ENCODE peak calls at places on chromosomes 5 and 9, in seven cellular contexts. One of them, this sample, is unnamed. For H3K27me3, the result is how much of the 10 kb centered on the place peaks cover.

GRCh38 chr5:82595083-82595482 is 316.9 kb upstream of the RPS23 start:
- DNase-seq in colonic mucosa: peak
- DNase-seq in ovary: no peak
- DNase-seq in right atrium auricular region: no peak
- DNase-seq in sigmoid colon: no peak
- DNase-seq in MM.1S: no peak
- DNase-seq in mesenchymal stem cell: no peak
- DNase-seq in this sample: peak

GRCh38 chr9:4887556-4887955 is 94.8 kb downstream of the RCL1 start:
- DNase-seq in right atrium auricular region: no peak
- DNase-seq in MM.1S: no peak
- DNase-seq in ovary: peak
- DNase-seq in mesenchymal stem cell: no peak
- DNase-seq in colonic mucosa: no peak
- DNase-seq in sigmoid colon: no peak
- DNase-seq in this sample: peak

GRCh38 chr5:157744055-157745011 is 821 bp downstream of the LSM11 start:
- DNase-seq in ovary: peak
- DNase-seq in colonic mucosa: no peak
- DNase-seq in right atrium auricular region: no peak
- DNase-seq in mesenchymal stem cell: peak
- DNase-seq in MM.1S: no peak
- DNase-seq in sigmoid colon: no peak
- DNase-seq in this sample: no peak

GRCh38 chr9:131585375-131585774 is 40.1 kb downstream of the PRRT1B start:
- DNase-seq in MM.1S: peak
- DNase-seq in mesenchymal stem cell: peak
- DNase-seq in colonic mucosa: no peak
- DNase-seq in ovary: peak
- DNase-seq in sigmoid colon: no peak
- DNase-seq in right atrium auricular region: no peak
- DNase-seq in this sample: no peak

GRCh38 chr9:111427186-111427585 is 57.0 kb downstream of the ECPAS start:
- DNase-seq in right atrium auricular region: no peak
- DNase-seq in ovary: no peak
- DNase-seq in colonic mucosa: no peak
- DNase-seq in MM.1S: no peak
- DNase-seq in sigmoid colon: no peak
- DNase-seq in mesenchymal stem cell: peak
- DNase-seq in this sample: peak

GRCh38 chr9:79687131-79687447 is 115.3 kb downstream of the TLE4 start:
- DNase-seq in right atrium auricular region: no peak
- DNase-seq in sigmoid colon: no peak
- DNase-seq in mesenchymal stem cell: no peak
- DNase-seq in MM.1S: no peak
- DNase-seq in colonic mucosa: no peak
- DNase-seq in ovary: no peak
- DNase-seq in this sample: no peak

GRCh38 chr9:125513634-125514413 is 193.2 kb downstream of the MAPKAP1 start:
- DNase-seq in ovary: peak
- DNase-seq in MM.1S: peak
- DNase-seq in right atrium auricular region: no peak
- DNase-seq in colonic mucosa: peak
- DNase-seq in sigmoid colon: no peak
- DNase-seq in mesenchymal stem cell: peak
- DNase-seq in this sample: peak

GRCh38 chr5:181008136-181008535 is 19.5 kb downstream of the BTNL3 start:
- DNase-seq in ovary: no peak
- DNase-seq in mesenchymal stem cell: no peak
- DNase-seq in sigmoid colon: no peak
- DNase-seq in MM.1S: no peak
- DNase-seq in colonic mucosa: no peak
- DNase-seq in right atrium auricular region: no peak
- DNase-seq in this sample: no peak

GRCh38 chr9:133121200-133122166 is at the start of gene RALGDS:
- DNase-seq in mesenchymal stem cell: peak
- DNase-seq in MM.1S: peak
- DNase-seq in colonic mucosa: peak
- DNase-seq in sigmoid colon: peak
- DNase-seq in right atrium auricular region: peak
- DNase-seq in ovary: peak
- DNase-seq in this sample: peak

GRCh38 chr9:87497604-87498045 is at the start of gene DAPK1:
- DNase-seq in colonic mucosa: peak
- DNase-seq in ovary: peak
- DNase-seq in sigmoid colon: peak
- DNase-seq in mesenchymal stem cell: peak
- DNase-seq in MM.1S: peak
- DNase-seq in right atrium auricular region: no peak
- DNase-seq in this sample: no peak

GRCh38 chr9:128344931-128345605 is 4.7 kb downstream of the SLC27A4 start:
- DNase-seq in mesenchymal stem cell: no peak
- DNase-seq in sigmoid colon: no peak
- DNase-seq in right atrium auricular region: no peak
- DNase-seq in ovary: no peak
- DNase-seq in MM.1S: no peak
- DNase-seq in colonic mucosa: no peak
- DNase-seq in this sample: no peak

GRCh38 chr5:92917044-92917443 is 664.0 kb downstream of the NR2F1-AS1 start:
- DNase-seq in mesenchymal stem cell: no peak
- DNase-seq in right atrium auricular region: no peak
- DNase-seq in colonic mucosa: no peak
- DNase-seq in MM.1S: no peak
- DNase-seq in sigmoid colon: no peak
- DNase-seq in ovary: no peak
- DNase-seq in this sample: no peak

GRCh38 chr5:135222771-135223170 is 176.3 kb downstream of the MACROH2A1 start:
- DNase-seq in sigmoid colon: peak
- DNase-seq in MM.1S: no peak
- DNase-seq in mesenchymal stem cell: no peak
- DNase-seq in ovary: no peak
- DNase-seq in colonic mucosa: no peak
- DNase-seq in right atrium auricular region: peak
- DNase-seq in this sample: no peak

GRCh38 chr9:121929893-121930875 is 162.9 kb downstream of the TTLL11 start:
- DNase-seq in mesenchymal stem cell: peak
- DNase-seq in right atrium auricular region: no peak
- DNase-seq in MM.1S: no peak
- DNase-seq in ovary: peak
- DNase-seq in sigmoid colon: no peak
- DNase-seq in colonic mucosa: no peak
- DNase-seq in this sample: no peak

GRCh38 chr5:118791986-118792734 is 196.2 kb downstream of the DTWD2 start:
- DNase-seq in MM.1S: peak
- DNase-seq in right atrium auricular region: peak
- DNase-seq in ovary: no peak
- DNase-seq in mesenchymal stem cell: peak
- DNase-seq in sigmoid colon: no peak
- DNase-seq in colonic mucosa: peak
- DNase-seq in this sample: peak

GRCh38 chr5:158700231-158700996 is 399.3 kb downstream of the EBF1 start:
- DNase-seq in mesenchymal stem cell: no peak
- DNase-seq in colonic mucosa: no peak
- DNase-seq in ovary: no peak
- DNase-seq in right atrium auricular region: no peak
- DNase-seq in sigmoid colon: no peak
- DNase-seq in MM.1S: no peak
- DNase-seq in this sample: no peak

GRCh38 chr9:2039294-2040180 is 24.4 kb downstream of the SMARCA2 start:
- DNase-seq in MM.1S: no peak
- DNase-seq in colonic mucosa: no peak
- DNase-seq in ovary: peak
- DNase-seq in right atrium auricular region: no peak
- DNase-seq in sigmoid colon: peak
- DNase-seq in mesenchymal stem cell: no peak
- DNase-seq in this sample: no peak

GRCh38 chr9:90943341-90943740 is 141.7 kb downstream of the SYK start:
- DNase-seq in mesenchymal stem cell: peak
- DNase-seq in ovary: no peak
- DNase-seq in right atrium auricular region: no peak
- DNase-seq in colonic mucosa: no peak
- DNase-seq in MM.1S: peak
- DNase-seq in sigmoid colon: no peak
- DNase-seq in this sample: peak

GRCh38 chr5:44862808-44863207 is 54.1 kb downstream of the MRPS30 start:
- DNase-seq in right atrium auricular region: no peak
- DNase-seq in MM.1S: peak
- DNase-seq in sigmoid colon: no peak
- DNase-seq in colonic mucosa: no peak
- DNase-seq in mesenchymal stem cell: peak
- DNase-seq in ovary: no peak
- DNase-seq in this sample: peak

GRCh38 chr9:35673132-35673997 is at the start of gene CA9:
- DNase-seq in sigmoid colon: peak
- DNase-seq in MM.1S: no peak
- DNase-seq in colonic mucosa: peak
- DNase-seq in right atrium auricular region: no peak
- DNase-seq in ovary: no peak
- DNase-seq in mesenchymal stem cell: no peak
- DNase-seq in this sample: peak

GRCh38 chr9:35673998-35674361 is 252 bp downstream of the CA9 start:
- DNase-seq in ovary: no peak
- DNase-seq in mesenchymal stem cell: no peak
- DNase-seq in sigmoid colon: no peak
- DNase-seq in MM.1S: no peak
- DNase-seq in colonic mucosa: no peak
- DNase-seq in right atrium auricular region: no peak
- DNase-seq in this sample: no peak

GRCh38 chr9:35679091-35679490 is 5.4 kb downstream of the CA9 start:
- DNase-seq in colonic mucosa: no peak
- DNase-seq in right atrium auricular region: no peak
- DNase-seq in MM.1S: no peak
- DNase-seq in sigmoid colon: no peak
- DNase-seq in ovary: no peak
- DNase-seq in mesenchymal stem cell: no peak
- DNase-seq in this sample: no peak

GRCh38 chr9:35675732-35676392 is 2.1 kb downstream of the CA9 start:
- DNase-seq in right atrium auricular region: no peak
- DNase-seq in ovary: peak
- DNase-seq in mesenchymal stem cell: no peak
- DNase-seq in sigmoid colon: no peak
- DNase-seq in colonic mucosa: peak
- DNase-seq in MM.1S: no peak
- DNase-seq in this sample: no peak

GRCh38 chr9:35675204-35675603 is 1.5 kb downstream of the CA9 start:
- DNase-seq in MM.1S: no peak
- DNase-seq in colonic mucosa: no peak
- DNase-seq in ovary: no peak
- DNase-seq in mesenchymal stem cell: no peak
- DNase-seq in right atrium auricular region: no peak
- DNase-seq in sigmoid colon: no peak
- DNase-seq in this sample: no peak
- H3K4me3 ChIP-seq in MM.1S: no peak
- H3K4me3 ChIP-seq in colonic mucosa: peak
- H3K4me3 ChIP-seq in ovary: peak
- H3K4me3 ChIP-seq in mesenchymal stem cell: no peak
- H3K4me3 ChIP-seq in right atrium auricular region: peak
- H3K4me3 ChIP-seq in sigmoid colon: peak
- H3K4me3 ChIP-seq in this sample: peak

DNA sequence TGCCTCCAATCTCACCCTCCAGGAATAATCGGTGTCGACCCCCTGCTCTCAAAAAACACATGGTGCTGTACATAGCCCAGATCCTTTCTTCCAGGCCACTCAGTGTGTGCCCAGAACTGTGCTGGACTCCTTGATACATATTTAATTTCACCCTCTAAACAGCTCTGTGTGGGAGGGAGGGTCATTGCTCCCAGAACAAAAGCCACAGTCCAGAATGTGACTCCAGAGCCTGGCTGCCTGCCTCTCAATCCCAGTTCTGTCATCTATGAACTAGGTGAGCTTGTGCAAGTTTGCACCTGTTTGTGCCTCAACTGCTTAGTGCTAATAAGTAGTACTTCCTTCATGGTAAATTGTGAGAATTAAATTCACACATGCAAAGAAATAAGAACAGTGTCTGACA is 93.1 kb downstream of the GABBR2 start:
- DNase-seq in right atrium auricular region: no peak
- DNase-seq in MM.1S: no peak
- DNase-seq in colonic mucosa: no peak
- DNase-seq in sigmoid colon: no peak
- DNase-seq in mesenchymal stem cell: no peak
- DNase-seq in ovary: no peak
- DNase-seq in this sample: no peak
- H3K27me3 ChIP-seq in right atrium auricular region: under half
- H3K27me3 ChIP-seq in MM.1S: under half
- H3K27me3 ChIP-seq in colonic mucosa: under half
- H3K27me3 ChIP-seq in sigmoid colon: under half
- H3K27me3 ChIP-seq in mesenchymal stem cell: under half
- H3K27me3 ChIP-seq in ovary: under half
- H3K27me3 ChIP-seq in this sample: under half

DNA sequence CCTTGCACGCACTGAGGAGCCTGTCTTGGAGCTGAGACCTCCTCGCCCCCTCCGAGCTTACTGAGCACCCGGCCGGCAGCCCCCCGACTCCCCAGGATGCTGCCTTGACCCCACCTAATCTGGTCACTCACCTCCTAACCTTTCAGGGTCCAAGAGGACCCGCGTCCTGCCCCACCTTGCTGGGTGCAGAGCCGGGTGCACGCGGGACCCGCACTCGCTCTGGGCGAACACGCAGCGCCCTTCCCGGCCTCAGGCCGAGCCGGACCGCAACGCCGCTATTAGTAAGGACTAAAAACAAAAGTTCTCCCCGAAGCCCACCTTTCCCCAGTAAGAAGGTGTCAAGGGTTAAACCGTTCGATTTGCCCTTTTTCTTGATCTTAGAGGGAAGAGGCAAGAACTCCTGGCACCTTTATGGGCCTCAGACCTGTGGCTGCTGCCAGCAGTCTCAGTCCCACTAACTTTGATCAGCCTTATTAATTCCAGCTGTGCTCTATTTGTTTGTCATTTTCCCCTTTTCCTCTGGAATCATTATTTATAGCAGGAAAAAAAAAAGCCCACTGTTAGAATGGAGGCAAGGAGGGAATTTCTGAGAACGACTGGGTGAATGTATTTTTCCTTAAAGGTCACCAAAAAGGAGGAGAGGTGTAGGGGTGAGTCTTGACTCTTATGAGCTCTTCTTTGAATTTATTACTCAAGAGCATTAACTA is 10.5 kb downstream of the IRX2 start:
- DNase-seq in right atrium auricular region: no peak
- DNase-seq in mesenchymal stem cell: no peak
- DNase-seq in colonic mucosa: no peak
- DNase-seq in MM.1S: no peak
- DNase-seq in ovary: no peak
- DNase-seq in sigmoid colon: no peak
- DNase-seq in this sample: no peak
- H3K4me3 ChIP-seq in right atrium auricular region: no peak
- H3K4me3 ChIP-seq in mesenchymal stem cell: no peak
- H3K4me3 ChIP-seq in colonic mucosa: no peak
- H3K4me3 ChIP-seq in MM.1S: no peak
- H3K4me3 ChIP-seq in ovary: no peak
- H3K4me3 ChIP-seq in sigmoid colon: no peak
- H3K4me3 ChIP-seq in this sample: no peak

DNA sequence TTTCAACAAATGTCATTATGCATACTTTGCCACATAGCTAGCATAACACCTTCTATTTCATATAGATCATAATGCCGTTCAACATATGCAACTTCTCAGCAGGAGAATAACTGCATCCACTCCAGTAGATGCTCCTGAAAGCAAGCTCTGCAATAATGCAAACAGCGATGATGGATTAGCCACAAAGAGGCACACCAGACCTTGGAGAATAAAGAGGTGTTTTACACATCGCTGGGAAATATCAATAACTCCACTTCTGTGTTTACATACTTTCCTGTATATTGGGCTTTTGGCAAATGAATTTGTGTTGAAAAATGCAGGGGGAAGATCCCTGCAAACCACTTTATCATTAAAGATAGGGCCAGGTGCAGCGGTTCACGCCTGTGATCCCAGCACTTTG is 271.5 kb upstream of the PANK3 start:
- DNase-seq in mesenchymal stem cell: no peak
- DNase-seq in right atrium auricular region: no peak
- DNase-seq in MM.1S: no peak
- DNase-seq in colonic mucosa: no peak
- DNase-seq in ovary: no peak
- DNase-seq in sigmoid colon: no peak
- DNase-seq in this sample: no peak
- H3K27me3 ChIP-seq in mesenchymal stem cell: under half
- H3K27me3 ChIP-seq in right atrium auricular region: under half
- H3K27me3 ChIP-seq in MM.1S: under half
- H3K27me3 ChIP-seq in colonic mucosa: under half
- H3K27me3 ChIP-seq in ovary: under half
- H3K27me3 ChIP-seq in sigmoid colon: under half
- H3K27me3 ChIP-seq in this sample: under half

This sample was measured in bronchial epithelial cell.